ENCODE peak calls at places on chromosomes 4 and X, in eight cellular contexts. V is upper lobe of left lung, S is breast epithelium, I is testis, F is lower leg skin, M is NB4, J is body of pancreas, T is suprapubic skin. C is an unnamed sample.

GRCh38 chr4:157128395-157128794 is 52.4 kb downstream of the GLRB start:
- DNase-seq in S (no peak), V (no peak), M (no peak), J (peak), T (no peak), I (peak), F (no peak), C (no peak)

GRCh38 chr4:13599159-13599558 is 28.4 kb downstream of the BOD1L1 start:
- DNase-seq in V (no peak), S (no peak), F (no peak), I (no peak), J (no peak), T (no peak), M (peak), C (no peak)

GRCh38 chrX:69027181-69028005 is 137.9 kb downstream of the PJA1 start:
- DNase-seq in J (no peak), M (no peak), F (no peak), T (no peak), S (no peak), V (no peak), I (no peak), C (no peak)

GRCh38 chr4:85078016-85078415 is 111.5 kb upstream of the WDFY3 start:
- DNase-seq in T (no peak), V (no peak), F (no peak), M (no peak), J (no peak), I (no peak), S (no peak), C (no peak)

GRCh38 chr4:147025042-147025441 is 79.4 kb upstream of the TTC29 start:
- DNase-seq in I (no peak), F (no peak), S (no peak), V (no peak), M (no peak), J (no peak), T (no peak), C (no peak)

GRCh38 chrX:79506001-79506400 is 138.9 kb upstream of the ITM2A start:
- DNase-seq in J (no peak), M (no peak), F (no peak), S (no peak), V (no peak), I (no peak), T (no peak), C (no peak)

GRCh38 chr4:98744372-98745150 is 86.2 kb upstream of the TSPAN5 start:
- DNase-seq in T (no peak), J (no peak), M (no peak), S (no peak), V (no peak), I (no peak), F (no peak), C (no peak)

GRCh38 chrX:22818061-22818460 is 181.7 kb upstream of the DDX53 start:
- DNase-seq in I (no peak), J (no peak), S (no peak), F (no peak), T (no peak), M (no peak), V (no peak), C (no peak)

GRCh38 chrX:1453390-1453783 is 678 bp upstream of the ASMTL start:
- DNase-seq in J (no peak), I (no peak), F (no peak), M (no peak), S (no peak), V (no peak), T (peak), C (peak)

GRCh38 chrX:8657883-8658282 is 74.1 kb downstream of the ANOS1 start:
- DNase-seq in I (peak), V (no peak), J (no peak), T (no peak), S (no peak), F (no peak), M (peak), C (no peak)

GRCh38 chr4:180798016-180798574 is 1445.1 kb upstream of the TENM3 start:
- DNase-seq in I (no peak), J (no peak), M (no peak), F (no peak), S (no peak), V (no peak), T (no peak), C (no peak)

GRCh38 chrX:47200385-47201150 is 6.9 kb downstream of the UBA1 start:
- DNase-seq in I (no peak), S (no peak), J (no peak), V (no peak), M (no peak), F (peak), T (no peak), C (no peak)

GRCh38 chr4:87679449-87680169 is 29.5 kb downstream of the DMP1 start:
- DNase-seq in V (no peak), J (peak), F (no peak), S (no peak), T (no peak), I (peak), M (peak), C (peak)

GRCh38 chrX:107777536-107777832 is at the start of gene NCBP2L:
- DNase-seq in J (no peak), S (no peak), T (no peak), V (no peak), I (no peak), F (no peak), M (no peak), C (no peak)

GRCh38 chrX:107775000-107775733 is 420 bp downstream of the TSC22D3 start:
- DNase-seq in S (no peak), F (no peak), M (no peak), J (peak), T (no peak), I (no peak), V (peak), C (no peak)

GRCh38 chrX:107773906-107774435 is 1.6 kb downstream of the TSC22D3 start:
- DNase-seq in V (no peak), J (peak), M (no peak), I (no peak), F (no peak), T (no peak), S (no peak), C (no peak)

GRCh38 chrX:107776649-107777535 is 641 bp upstream of the NCBP2L start:
- DNase-seq in S (peak), F (peak), T (peak), I (peak), M (peak), J (peak), V (no peak), C (peak)

DNA sequence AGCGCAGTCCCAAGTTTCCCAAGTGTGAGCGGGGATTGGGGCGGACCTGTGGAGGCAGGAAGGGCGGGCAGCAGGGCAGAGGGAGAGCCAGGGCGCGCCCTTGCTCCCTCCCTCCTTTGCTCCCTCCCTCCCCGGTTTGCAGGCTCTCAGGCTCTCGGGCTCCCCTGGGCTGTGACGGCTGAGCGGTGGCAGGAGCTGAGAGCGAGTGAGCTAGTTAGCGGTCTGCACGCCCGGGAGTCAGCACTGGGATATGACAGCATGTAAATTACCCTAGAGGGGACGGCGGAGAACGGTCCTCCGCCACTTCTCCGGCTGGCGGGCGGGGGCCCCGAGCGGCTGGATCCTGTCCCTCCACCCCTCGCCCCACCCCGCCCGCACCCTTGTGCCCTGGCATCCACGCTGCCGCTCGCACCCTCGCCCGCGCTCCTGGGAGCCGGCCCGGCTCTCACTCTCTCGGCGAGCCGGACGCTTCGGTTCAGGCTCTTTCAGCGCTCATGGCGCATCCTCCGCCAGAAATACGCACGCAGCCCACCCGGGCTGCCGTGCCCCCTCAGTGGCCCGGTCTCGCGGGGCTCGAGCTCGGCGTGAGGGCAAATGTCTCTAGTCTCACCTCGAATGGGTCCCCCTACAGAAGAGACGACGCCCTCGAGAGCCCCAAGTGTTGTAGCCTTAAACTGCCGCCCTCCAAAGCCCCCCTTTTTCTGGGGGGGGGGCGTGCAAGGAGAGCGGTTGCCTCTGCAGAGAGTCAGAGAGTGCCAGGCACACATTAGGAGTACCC is at the start of gene TSC22D3:
- DNase-seq in F (peak), M (peak), J (peak), T (peak), S (peak), I (peak), V (peak), C (peak)
- TF ChIP-seq POLR2A in F (no peak), M (no peak), J (peak), T (peak), S (no peak), I (no peak), V (peak), C (no peak)

GRCh38 chr4:83110970-83111369 is 3.6 kb downstream of the PLAC8 start:
- DNase-seq in I (no peak), T (no peak), J (no peak), V (no peak), F (no peak), M (peak), S (no peak), C (no peak)

GRCh38 chr4:83107636-83108035 is 6.9 kb downstream of the PLAC8 start:
- DNase-seq in I (no peak), T (no peak), F (no peak), V (peak), S (no peak), M (no peak), J (no peak), C (no peak)

GRCh38 chr4:83110222-83110945 is 4.1 kb downstream of the PLAC8 start:
- DNase-seq in I (peak), T (peak), J (peak), S (peak), F (peak), V (peak), M (peak), C (peak)

GRCh38 chr4:83108101-83108861 is 6.2 kb downstream of the PLAC8 start:
- DNase-seq in V (no peak), T (no peak), S (no peak), M (no peak), F (no peak), I (no peak), J (no peak), C (no peak)

DNA sequence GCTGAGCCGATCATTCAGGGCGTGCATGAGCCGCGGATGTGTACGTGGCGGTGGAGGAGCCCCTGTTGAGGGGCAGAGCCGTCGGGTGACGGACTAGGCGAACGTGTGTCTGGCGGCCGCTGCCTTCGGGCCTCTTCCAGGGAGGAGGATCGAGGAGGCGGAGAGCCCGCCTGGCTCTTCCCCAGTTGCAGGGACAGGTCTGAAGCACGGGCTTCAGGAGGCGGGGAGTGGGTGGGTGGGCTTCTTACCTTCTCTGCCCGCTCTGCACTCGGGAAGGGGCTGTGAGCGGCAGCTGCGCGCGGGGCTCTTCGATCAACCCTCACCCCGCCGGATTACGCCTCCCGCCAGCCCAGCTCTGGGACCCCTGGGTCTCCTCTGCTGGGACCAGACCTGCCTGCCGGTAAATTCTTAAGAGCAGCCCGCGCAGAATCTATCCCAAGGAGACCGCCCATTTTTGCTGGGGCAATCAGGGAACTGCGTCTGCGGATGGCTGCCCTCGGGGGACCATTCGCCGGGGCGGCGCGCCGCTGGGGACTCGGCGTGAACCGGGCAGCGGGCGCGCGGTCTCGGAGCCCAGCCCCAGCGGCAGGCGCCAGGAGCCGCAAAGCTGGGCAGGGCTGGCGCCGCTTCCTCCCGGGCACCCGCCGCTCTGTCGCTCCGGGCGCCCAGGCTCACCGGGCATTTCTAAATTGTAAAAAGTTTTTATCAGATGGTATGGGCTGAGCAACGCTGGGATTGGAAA is 4.9 kb downstream of the PLAC8 start:
- DNase-seq in V (peak), S (no peak), J (peak), I (peak), T (no peak), M (peak), F (no peak), C (no peak)
- TF ChIP-seq POLR2A in V (no peak), S (no peak), J (no peak), I (no peak), T (no peak), M (no peak), F (no peak), C (no peak)

GRCh38 chr4:8371251-8371995 is 69.1 kb downstream of the ACOX3 start:
- DNase-seq in J (no peak), M (no peak), T (no peak), F (no peak), S (no peak), I (no peak), V (peak), C (no peak)
- TF ChIP-seq POLR2A in J (no peak), M (no peak), T (no peak), F (no peak), S (no peak), I (no peak), V (no peak), C (no peak)

GRCh38 chrX:107675823-107676555 is 47.7 kb downstream of the PRPS1 start:
- DNase-seq in I (no peak), M (peak), J (peak), F (no peak), T (no peak), S (no peak), V (no peak), C (no peak)

GRCh38 chrX:107675365-107675654 is 47.0 kb downstream of the PRPS1 start:
- DNase-seq in V (no peak), S (no peak), F (no peak), J (no peak), M (no peak), T (no peak), I (no peak), C (no peak)

GRCh38 chrX:107677501-107677901 is 49.2 kb downstream of the PRPS1 start:
- DNase-seq in V (no peak), I (no peak), J (no peak), F (no peak), M (peak), T (no peak), S (peak), C (no peak)

GRCh38 chrX:107677909-107678308 is 49.6 kb downstream of the PRPS1 start:
- DNase-seq in J (no peak), S (no peak), T (no peak), V (no peak), I (no peak), F (no peak), M (peak), C (no peak)

GRCh38 chrX:107676559-107677378 is 48.5 kb downstream of the PRPS1 start:
- DNase-seq in I (peak), S (peak), V (peak), T (peak), M (peak), F (peak), J (peak), C (peak)
- TF ChIP-seq POLR2A in I (no peak), S (no peak), V (peak), T (peak), M (peak), F (no peak), J (peak), C (no peak)

C was measured in H54.